ENCODE peak calls at places on chromosome 17, in ten cellular contexts. G is pancreas; S is lower lobe of right lung; J is heart right ventricle; C is right lobe of liver; U is RWPE2; Y is CD8-positive, alpha-beta T cell; T is thoracic aorta; E is heart left ventricle; N is aorta. R is an unnamed sample.

GRCh38 chr17:50737118-50737698 is 17.8 kb downstream of the LUC7L3 start:
- ATAC-seq in G (no peak), S (no peak), J (no peak), C (no peak), U (peak; percentile 14), Y (no peak), T (no peak), E (no peak), N (no peak), R (no peak)

GRCh38 chr17:45287526-45288264 is 25.8 kb upstream of the SPATA32 start:
- ATAC-seq in G (peak; percentile 4), S (no peak), J (peak; percentile 5), C (no peak), U (no peak), Y (no peak), T (no peak), E (peak; percentile 10), N (no peak), R (no peak)

GRCh38 chr17:6701719-6702118 is 11.4 kb downstream of the SLC13A5 start:
- ATAC-seq in G (peak; percentile 81), S (peak; percentile 59), J (no peak), C (peak; percentile 15), U (no peak), Y (peak; percentile 55), T (no peak), E (no peak), N (no peak), R (no peak)

GRCh38 chr17:63819131-63819530 is 8.1 kb upstream of the PSMC5 start:
- ATAC-seq in G (peak; percentile 70), S (no peak), J (no peak), C (peak; percentile 8), U (no peak), Y (no peak), T (no peak), E (no peak), N (no peak), R (no peak)

GRCh38 chr17:51461578-51462004 is 201.2 kb downstream of the UTP18 start:
- ATAC-seq in G (peak; percentile 92), S (peak; percentile 79), J (peak; percentile 45), C (peak; percentile 96), U (peak; percentile 91), Y (peak; percentile 57), T (no peak), E (peak; percentile 39), N (no peak), R (no peak)

GRCh38 chr17:37274432-37274831 is 101.4 kb upstream of the C17orf78 start:
- ATAC-seq in G (no peak), S (peak; percentile 86), J (no peak), C (no peak), U (no peak), Y (no peak), T (no peak), E (no peak), N (no peak), R (no peak)

GRCh38 chr17:4565209-4566141 is 5.1 kb upstream of the GGT6 start:
- ATAC-seq in G (peak; percentile 90), S (peak; percentile 92), J (peak; percentile 82), C (peak; percentile 97), U (peak; percentile 80), Y (peak; percentile 88), T (no peak), E (peak; percentile 80), N (peak; percentile 89), R (peak; percentile 81)

GRCh38 chr17:83055911-83056582 is 23.4 kb upstream of the METRNL start:
- ATAC-seq in G (no peak), S (no peak), J (no peak), C (no peak), U (peak; percentile 58), Y (no peak), T (peak; percentile 67), E (no peak), N (peak; percentile 56), R (no peak)

GRCh38 chr17:17848311-17848710 is 11.5 kb upstream of the SREBF1 start:
- ATAC-seq in G (no peak), S (peak; percentile 1), J (no peak), C (no peak), U (no peak), Y (no peak), T (no peak), E (no peak), N (no peak), R (no peak)
- H3K4me1 ChIP-seq in G (no peaks in the 10 kb centered on the region), S (peaks cover 63% of the 10 kb centered on the region), J (peaks cover 28% of the 10 kb centered on the region), C (peaks cover 17% of the 10 kb centered on the region), U (peaks cover 2% of the 10 kb centered on the region), Y (peaks cover 67% of the 10 kb centered on the region), T (peaks cover 20% of the 10 kb centered on the region), E (peaks cover 42% of the 10 kb centered on the region), N (no peaks in the 10 kb centered on the region), R (peaks cover 25% of the 10 kb centered on the region)

GRCh38 chr17:77435272-77436057 is 294.7 kb downstream of the SEC14L1 start:
- ATAC-seq in G (no peak), S (no peak), J (no peak), C (no peak), U (no peak), Y (peak; percentile 81), T (no peak), E (no peak), N (no peak), R (no peak)

GRCh38 chr17:77432034-77432554 is 291.3 kb downstream of the SEC14L1 start:
- ATAC-seq in G (no peak), S (no peak), J (no peak), C (no peak), U (no peak), Y (no peak), T (no peak), E (no peak), N (no peak), R (no peak)

GRCh38 chr17:77434136-77435114 is 293.7 kb downstream of the SEC14L1 start:
- ATAC-seq in G (no peak), S (no peak), J (no peak), C (no peak), U (no peak), Y (no peak), T (no peak), E (no peak), N (no peak), R (no peak)

GRCh38 chr17:77432791-77433190 is 292.0 kb downstream of the SEC14L1 start:
- ATAC-seq in G (no peak), S (no peak), J (no peak), C (no peak), U (no peak), Y (no peak), T (no peak), E (no peak), N (no peak), R (no peak)

GRCh38 chr17:77433385-77434135 is 292.8 kb downstream of the SEC14L1 start:
- ATAC-seq in G (no peak), S (no peak), J (peak; percentile 26), C (no peak), U (no peak), Y (peak; percentile 22), T (no peak), E (peak; percentile 41), N (no peak), R (no peak)
- H3K4me1 ChIP-seq in G (no peaks in the 10 kb centered on the region), S (peaks cover 94% of the 10 kb centered on the region), J (peaks cover 93% of the 10 kb centered on the region), C (peaks cover 49% of the 10 kb centered on the region), U (peaks cover 10% of the 10 kb centered on the region), Y (peaks cover 83% of the 10 kb centered on the region), T (peaks cover 61% of the 10 kb centered on the region), E (peaks cover 91% of the 10 kb centered on the region), N (no peaks in the 10 kb centered on the region), R (peaks cover 6% of the 10 kb centered on the region)

GRCh38 chr17:28347261-28347891 is 10.0 kb downstream of the POLDIP2 start:
- ATAC-seq in G (peak; percentile 30), S (no peak), J (peak; percentile 6), C (peak; percentile 50), U (peak; percentile 95), Y (no peak), T (peak; percentile 15), E (no peak), N (no peak), R (no peak)

GRCh38 chr17:28350271-28350670 is 7.1 kb downstream of the POLDIP2 start:
- ATAC-seq in G (no peak), S (no peak), J (no peak), C (no peak), U (no peak), Y (no peak), T (no peak), E (no peak), N (no peak), R (no peak)

GRCh38 chr17:28346746-28347246 is 10.5 kb downstream of the POLDIP2 start:
- ATAC-seq in G (peak; percentile 82), S (peak; percentile 18), J (peak; percentile 16), C (peak; percentile 83), U (peak; percentile 35), Y (no peak), T (peak; percentile 40), E (peak; percentile 34), N (no peak), R (no peak)

GRCh38 chr17:28346199-28346580 is 10.6 kb downstream of the TNFAIP1 start:
- ATAC-seq in G (peak; percentile 1), S (no peak), J (no peak), C (no peak), U (no peak), Y (no peak), T (no peak), E (no peak), N (no peak), R (no peak)

DNA sequence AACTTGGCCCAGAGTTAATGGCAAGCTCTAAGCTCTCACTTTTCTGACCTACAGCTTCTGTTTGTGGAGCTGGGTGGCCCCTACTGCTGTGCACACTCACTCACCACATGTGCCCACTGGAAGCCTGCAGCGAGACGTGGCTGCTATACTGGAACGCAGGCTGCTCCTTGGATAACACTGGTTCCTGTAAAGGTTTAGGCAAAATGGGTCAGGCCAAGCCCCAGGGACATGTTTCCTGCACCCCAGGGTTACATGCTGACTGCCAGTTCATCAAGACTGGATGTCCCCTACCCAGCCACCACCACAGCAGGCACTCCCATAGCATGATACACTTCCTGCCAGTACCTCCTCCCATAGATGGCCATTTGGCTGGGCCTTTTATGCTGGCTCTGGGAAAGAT is 8.3 kb downstream of the POLDIP2 start:
- ATAC-seq in G (no peak), S (no peak), J (no peak), C (no peak), U (no peak), Y (no peak), T (no peak), E (no peak), N (no peak), R (no peak)
- H3K4me1 ChIP-seq in G (peaks cover 30% of the 10 kb centered on the region), S (peaks cover 25% of the 10 kb centered on the region), J (peaks cover 34% of the 10 kb centered on the region), C (peaks cover 52% of the 10 kb centered on the region), U (peaks cover 21% of the 10 kb centered on the region), Y (no peaks in the 10 kb centered on the region), T (peaks cover 39% of the 10 kb centered on the region), E (peaks cover 33% of the 10 kb centered on the region), N (peaks cover 4% of the 10 kb centered on the region), R (no peaks in the 10 kb centered on the region)

GRCh38 chr17:41754066-41754465 is 19.6 kb upstream of the HAP1 start:
- ATAC-seq in G (no peak), S (no peak), J (no peak), C (peak; percentile 7), U (no peak), Y (no peak), T (no peak), E (no peak), N (no peak), R (no peak)

GRCh38 chr17:41750866-41751265 is 16.4 kb upstream of the HAP1 start:
- ATAC-seq in G (no peak), S (no peak), J (no peak), C (no peak), U (no peak), Y (no peak), T (no peak), E (no peak), N (no peak), R (no peak)

GRCh38 chr17:41751288-41751687 is 16.8 kb upstream of the HAP1 start:
- ATAC-seq in G (no peak), S (no peak), J (no peak), C (no peak), U (no peak), Y (no peak), T (no peak), E (no peak), N (no peak), R (no peak)

GRCh38 chr17:41748275-41748674 is 13.8 kb upstream of the HAP1 start:
- ATAC-seq in G (no peak), S (no peak), J (no peak), C (no peak), U (no peak), Y (no peak), T (no peak), E (no peak), N (no peak), R (no peak)
- H3K4me1 ChIP-seq in G (no peaks in the 10 kb centered on the region), S (no peaks in the 10 kb centered on the region), J (no peaks in the 10 kb centered on the region), C (no peaks in the 10 kb centered on the region), U (no peaks in the 10 kb centered on the region), Y (no peaks in the 10 kb centered on the region), T (no peaks in the 10 kb centered on the region), E (no peaks in the 10 kb centered on the region), N (no peaks in the 10 kb centered on the region), R (no peaks in the 10 kb centered on the region)

R was measured in gastroesophageal sphincter.